ENCODE peak calls at places on chromosomes 7 and 10, in eight cellular contexts. R is NCI-H1694; L is Ammon's horn; E is NCI-H2081; N is NCI-H1092; G is anterior cingulate cortex; Z is T-helper 2 cell; W is stimulated activated CD4-positive, alpha-beta T cell treated with anti-CD3 and anti-CD28 coated beads, Interleukin-1b, Interleukin-23, amount 100 ng/mL, for 1 hour. B is an unnamed sample.

GRCh38 chr7:77409005-77409738 is 7.0 kb downstream of the GSAP start:
- DNase-seq in R (no peak), L (no peak), E (no peak), N (no peak), G (no peak), Z (no peak), W (no peak), B (peak)

GRCh38 chr10:109504401-109504800 is 418.9 kb downstream of the XPNPEP1 start:
- DNase-seq in R (no peak), L (no peak), E (no peak), N (no peak), G (no peak), Z (no peak), W (no peak), B (no peak)

GRCh38 chr7:44284881-44285541 is 40.4 kb downstream of the CAMK2B start:
- DNase-seq in R (no peak), L (no peak), E (no peak), N (no peak), G (no peak), Z (peak), W (no peak), B (no peak)

GRCh38 chr7:19400771-19401254 is 255.6 kb upstream of the FERD3L start:
- DNase-seq in R (no peak), L (no peak), E (no peak), N (no peak), G (no peak), Z (no peak), W (no peak), B (no peak)

GRCh38 chr7:29319719-29320521 is 125.3 kb downstream of the CHN2 start:
- DNase-seq in R (no peak), L (peak), E (no peak), N (no peak), G (peak), Z (no peak), W (no peak), B (no peak)

GRCh38 chr10:29569778-29570177 is 65.0 kb downstream of the SVIL start:
- DNase-seq in R (no peak), L (no peak), E (no peak), N (no peak), G (no peak), Z (no peak), W (no peak), B (no peak)

GRCh38 chr7:102211590-102212550 is 74.8 kb upstream of the SH2B2 start:
- DNase-seq in R (no peak), L (no peak), E (no peak), N (no peak), G (no peak), Z (no peak), W (no peak), B (no peak)

GRCh38 chr7:94324380-94325120 is 70.1 kb upstream of the COL1A2 start:
- DNase-seq in R (no peak), L (no peak), E (no peak), N (no peak), G (no peak), Z (no peak), W (no peak), B (no peak)

GRCh38 chr7:130369831-130370230 is 10.5 kb upstream of the CPA1 start:
- DNase-seq in R (no peak), L (no peak), E (no peak), N (no peak), G (no peak), Z (no peak), W (no peak), B (no peak)

GRCh38 chr7:23473848-23474097 is 3.5 kb upstream of the IGF2BP3 start:
- DNase-seq in R (no peak), L (no peak), E (peak), N (peak), G (no peak), Z (no peak), W (no peak), B (no peak)

GRCh38 chr7:33933611-33934281 is 28.4 kb downstream of the BMPER start:
- DNase-seq in R (no peak), L (no peak), E (no peak), N (no peak), G (no peak), Z (no peak), W (no peak), B (peak)

GRCh38 chr10:124551097-124551496 is 89.5 kb downstream of the LHPP start:
- DNase-seq in R (no peak), L (no peak), E (no peak), N (no peak), G (no peak), Z (no peak), W (no peak), B (no peak)

GRCh38 chr7:1811850-1812692 is 142.0 kb downstream of the ELFN1 start:
- DNase-seq in R (peak), L (no peak), E (no peak), N (no peak), G (no peak), Z (no peak), W (no peak), B (no peak)

GRCh38 chr10:94029955-94030354 is 36.2 kb downstream of the PLCE1 start:
- DNase-seq in R (no peak), L (no peak), E (no peak), N (no peak), G (no peak), Z (no peak), W (no peak), B (no peak)

GRCh38 chr7:122588621-122589020 is 110.3 kb downstream of the RNF133 start:
- DNase-seq in R (no peak), L (no peak), E (no peak), N (no peak), G (no peak), Z (no peak), W (no peak), B (no peak)

GRCh38 chr7:30907527-30908267 is 4.0 kb upstream of the AQP1 start:
- DNase-seq in R (no peak), L (no peak), E (no peak), N (no peak), G (no peak), Z (no peak), W (no peak), B (no peak)

GRCh38 chr10:120794390-120794789 is 56.8 kb upstream of the WDR11 start:
- DNase-seq in R (no peak), L (no peak), E (no peak), N (no peak), G (no peak), Z (no peak), W (no peak), B (no peak)

GRCh38 chr7:36116347-36117200 is 36.5 kb upstream of the EEPD1 start:
- DNase-seq in R (no peak), L (no peak), E (no peak), N (no peak), G (no peak), Z (no peak), W (no peak), B (no peak)

GRCh38 chr10:103833731-103834365 is 21.5 kb downstream of the SH3PXD2A start:
- DNase-seq in R (no peak), L (peak), E (no peak), N (no peak), G (no peak), Z (no peak), W (no peak), B (no peak)

GRCh38 chr7:17123020-17123419 is 175.4 kb upstream of the AHR start:
- DNase-seq in R (no peak), L (peak), E (no peak), N (no peak), G (no peak), Z (no peak), W (no peak), B (no peak)

GRCh38 chr10:61029411-61029810 is 85.4 kb upstream of the RHOBTB1 start:
- DNase-seq in R (no peak), L (no peak), E (no peak), N (no peak), G (no peak), Z (no peak), W (no peak), B (no peak)

GRCh38 chr7:80206763-80207162 is 72.1 kb downstream of the GNAI1 start:
- DNase-seq in R (no peak), L (no peak), E (no peak), N (no peak), G (no peak), Z (no peak), W (no peak), B (no peak)

GRCh38 chr10:50393784-50394183 is 142.5 kb upstream of the ASAH2 start:
- DNase-seq in R (no peak), L (no peak), E (no peak), N (no peak), G (no peak), Z (no peak), W (no peak), B (no peak)

GRCh38 chr10:35378547-35379210 is 42.4 kb downstream of the CCNY start:
- DNase-seq in R (no peak), L (no peak), E (no peak), N (no peak), G (no peak), Z (no peak), W (no peak), B (no peak)

GRCh38 chr7:29349362-29349761 is 154.8 kb downstream of the CHN2 start:
- DNase-seq in R (no peak), L (no peak), E (no peak), N (no peak), G (no peak), Z (no peak), W (no peak), B (no peak)

GRCh38 chr10:48465860-48466521 is 138.9 kb downstream of the ARHGAP22 start:
- DNase-seq in R (no peak), L (no peak), E (no peak), N (no peak), G (no peak), Z (no peak), W (no peak), B (no peak)

GRCh38 chr10:129332476-129332875 is 134.6 kb upstream of the MGMT start:
- DNase-seq in R (no peak), L (no peak), E (no peak), N (no peak), G (no peak), Z (no peak), W (no peak), B (no peak)

GRCh38 chr7:32447218-32447617 is 43.0 kb downstream of the LSM5 start:
- DNase-seq in R (no peak), L (no peak), E (no peak), N (no peak), G (no peak), Z (no peak), W (no peak), B (no peak)

GRCh38 chr10:77405771-77406241 is 231.8 kb downstream of the KCNMA1 start:
- DNase-seq in R (peak), L (peak), E (peak), N (peak), G (peak), Z (no peak), W (no peak), B (peak)

GRCh38 chr7:150451097-150451793 is 815 bp downstream of the GIMAP8 start:
- DNase-seq in R (no peak), L (peak), E (no peak), N (no peak), G (no peak), Z (peak), W (no peak), B (no peak)

GRCh38 chr7:148535227-148535626 is 55.3 kb upstream of the C7orf33 start:
- DNase-seq in R (peak), L (peak), E (no peak), N (no peak), G (peak), Z (no peak), W (no peak), B (no peak)

GRCh38 chr7:37709631-37710509 is 26.3 kb downstream of the GPR141 start:
- DNase-seq in R (no peak), L (no peak), E (no peak), N (no peak), G (no peak), Z (no peak), W (no peak), B (no peak)

GRCh38 chr10:96608815-96609214 is 22.0 kb upstream of the TM9SF3 start:
- DNase-seq in R (no peak), L (no peak), E (no peak), N (no peak), G (no peak), Z (no peak), W (no peak), B (no peak)

GRCh38 chr10:36351159-36351558 is 709.1 kb upstream of the FZD8 start:
- DNase-seq in R (no peak), L (no peak), E (no peak), N (no peak), G (no peak), Z (no peak), W (no peak), B (no peak)

GRCh38 chr10:100826983-100827818 is 81.8 kb downstream of the PAX2 start:
- DNase-seq in R (no peak), L (no peak), E (no peak), N (no peak), G (no peak), Z (no peak), W (no peak), B (no peak)

GRCh38 chr10:78552261-78552811 is 516.4 kb upstream of the ZMIZ1 start:
- DNase-seq in R (no peak), L (peak), E (no peak), N (no peak), G (peak), Z (no peak), W (no peak), B (no peak)

GRCh38 chr7:14717711-14718304 is 184.7 kb downstream of the DGKB start:
- DNase-seq in R (peak), L (no peak), E (peak), N (peak), G (no peak), Z (no peak), W (no peak), B (no peak)

GRCh38 chr10:114879541-114880158 is 58.1 kb downstream of the FHIP2A start:
- DNase-seq in R (no peak), L (peak), E (no peak), N (no peak), G (no peak), Z (peak), W (peak), B (no peak)

GRCh38 chr10:59872892-59873463 is 33.4 kb downstream of the CCDC6 start:
- DNase-seq in R (peak), L (peak), E (no peak), N (no peak), G (no peak), Z (no peak), W (no peak), B (no peak)

GRCh38 chr10:95809370-95810197 is 53.6 kb downstream of the ENTPD1 start:
- DNase-seq in R (no peak), L (no peak), E (no peak), N (no peak), G (no peak), Z (no peak), W (no peak), B (no peak)

B was measured in PC-9.